ENCODE peak calls at places on chromosomes 2 and 18, in seven cellular contexts. U is fibroblast of lung, D is psoas muscle, Z is neural progenitor cell, E is right atrium auricular region, V is cardiac muscle cell, S is Panc1. G is an unnamed sample.
A peak's percentile ranks its signal among the peaks of the same experiment; 100 is the strongest.

GRCh38 chr2:55012648-55013484 is 37.4 kb downstream of the RTN4 start:
- DNase-seq in U (no peak), D (no peak), Z (no peak), E (no peak), V (no peak), S (no peak), G (peak; percentile 63)

GRCh38 chr18:51659781-51660180 is 462.3 kb upstream of the MEX3C start:
- DNase-seq in U (no peak), D (no peak), Z (peak; percentile 50), E (no peak), V (no peak), S (no peak), G (no peak)

GRCh38 chr18:72530622-72531021 is 13.5 kb downstream of the CBLN2 start:
- DNase-seq in U (no peak), D (no peak), Z (peak; percentile 7), E (no peak), V (no peak), S (no peak), G (no peak)

GRCh38 chr18:52903858-52904257 is 563.9 kb downstream of the DCC start:
- DNase-seq in U (peak; percentile 2), D (no peak), Z (peak; percentile 73), E (no peak), V (peak; percentile 10), S (no peak), G (peak; percentile 10)

GRCh38 chr2:129504646-129505045 is 474.8 kb upstream of the RAB6C start:
- DNase-seq in U (no peak), D (no peak), Z (no peak), E (no peak), V (no peak), S (no peak), G (peak; percentile 52)

GRCh38 chr2:215236131-215236530 is 75.7 kb upstream of the ATIC start:
- DNase-seq in U (no peak), D (no peak), Z (no peak), E (no peak), V (no peak), S (no peak), G (no peak)

GRCh38 chr18:27778441-27778840 is 398.5 kb downstream of the CDH2 start:
- DNase-seq in U (peak; percentile 22), D (no peak), Z (peak; percentile 39), E (no peak), V (peak; percentile 48), S (no peak), G (peak; percentile 40)

GRCh38 chr2:232239956-232240681 is 138.4 kb upstream of the ALPP start:
- DNase-seq in U (no peak), D (no peak), Z (no peak), E (no peak), V (no peak), S (no peak), G (peak; percentile 96)

GRCh38 chr2:165113414-165113813 is 90.4 kb downstream of the SCN3A start:
- DNase-seq in U (peak; percentile 34), D (no peak), Z (no peak), E (no peak), V (peak; percentile 3), S (no peak), G (no peak)

GRCh38 chr2:240922982-240923537 is 16.9 kb downstream of the CROCC2 start:
- DNase-seq in U (no peak), D (peak; percentile 48), Z (no peak), E (peak; percentile 47), V (no peak), S (no peak), G (no peak)

GRCh38 chr2:237696471-237696870 is 69.1 kb downstream of the LRRFIP1 start:
- DNase-seq in U (no peak), D (no peak), Z (no peak), E (no peak), V (no peak), S (no peak), G (no peak)

GRCh38 chr18:10377956-10378355 is 76.5 kb upstream of the APCDD1 start:
- DNase-seq in U (peak; percentile 40), D (no peak), Z (no peak), E (no peak), V (no peak), S (no peak), G (no peak)

GRCh38 chr2:121427187-121427689 is 103.4 kb upstream of the RNU4ATAC start:
- DNase-seq in U (no peak), D (no peak), Z (no peak), E (no peak), V (peak; percentile 27), S (no peak), G (no peak)

GRCh38 chr2:168494190-168494711 is 38.2 kb downstream of the CERS6 start:
- DNase-seq in U (peak; percentile 28), D (no peak), Z (peak; percentile 60), E (no peak), V (peak; percentile 38), S (no peak), G (no peak)

GRCh38 chr2:111135237-111135909 is 14.7 kb downstream of the BCL2L11 start:
- DNase-seq in U (no peak), D (no peak), Z (no peak), E (no peak), V (no peak), S (no peak), G (no peak)

GRCh38 chr2:201070966-201071304 is 536 bp downstream of the HYCC2 start:
- DNase-seq in U (no peak), D (no peak), Z (peak; percentile 3), E (no peak), V (peak; percentile 12), S (no peak), G (peak; percentile 21)

GRCh38 chr18:23824704-23825103 is 135.5 kb downstream of the LAMA3 start:
- DNase-seq in U (no peak), D (no peak), Z (no peak), E (no peak), V (peak; percentile 32), S (no peak), G (peak; percentile 88)

GRCh38 chr2:237616373-237617304 is 10.7 kb upstream of the LRRFIP1 start:
- DNase-seq in U (peak; percentile 94), D (no peak), Z (no peak), E (no peak), V (peak; percentile 95), S (no peak), G (peak; percentile 10)

GRCh38 chr2:227406177-227407031 is 18.7 kb upstream of the SCYGR1 start:
- DNase-seq in U (peak; percentile 98), D (no peak), Z (peak; percentile 85), E (peak; percentile 83), V (peak; percentile 99), S (peak; percentile 86), G (peak; percentile 99)
- TF ChIP-seq CTCF in U (peak; percentile 64), D (peak; percentile 53), Z (peak; percentile 74), E (peak; percentile 49), V (peak; percentile 76), S (peak; percentile 86), G (peak; percentile 72)

GRCh38 chr2:138602166-138602460 is 100.5 kb downstream of the SPOPL start:
- DNase-seq in U (no peak), D (no peak), Z (no peak), E (no peak), V (no peak), S (no peak), G (no peak)
- H3K4me3 ChIP-seq in U (no peak overlapping the region), D (no peak overlapping the region), Z (no peak overlapping the region), E (no peak overlapping the region), V (no peak overlapping the region), S (no peak overlapping the region), G (no peak overlapping the region)

GRCh38 chr2:45583989-45584388 is 27.1 kb downstream of the SRBD1 start:
- DNase-seq in U (no peak), D (no peak), Z (no peak), E (no peak), V (no peak), S (no peak), G (no peak)

GRCh38 chr2:45582522-45582921 is 28.5 kb downstream of the SRBD1 start:
- DNase-seq in U (no peak), D (no peak), Z (no peak), E (no peak), V (no peak), S (no peak), G (no peak)

GRCh38 chr2:45585267-45585861 is 25.7 kb downstream of the SRBD1 start:
- DNase-seq in U (peak; percentile 75), D (no peak), Z (peak; percentile 12), E (no peak), V (peak; percentile 73), S (peak; percentile 27), G (peak; percentile 67)

GRCh38 chr2:45588158-45588829 is 22.8 kb downstream of the SRBD1 start:
- DNase-seq in U (no peak), D (no peak), Z (no peak), E (no peak), V (no peak), S (no peak), G (no peak)

GRCh38 chr2:45586600-45586999 is 24.5 kb downstream of the SRBD1 start:
- DNase-seq in U (no peak), D (no peak), Z (no peak), E (peak; percentile 63), V (no peak), S (no peak), G (no peak)
- H3K36me3 ChIP-seq in U (no peaks in the 10 kb centered on the region), D (no peaks in the 10 kb centered on the region), Z (no peaks in the 10 kb centered on the region), E (no peaks in the 10 kb centered on the region), V (no peaks in the 10 kb centered on the region), S (peaks cover 2% of the 10 kb centered on the region), G (no peaks in the 10 kb centered on the region)

GRCh38 chr2:96875498-96876035 is 5.7 kb upstream of the SEMA4C start:
- DNase-seq in U (no peak), D (no peak), Z (peak; percentile 83), E (no peak), V (no peak), S (no peak), G (no peak)
- TF ChIP-seq CTCF in U (no peak), D (no peak), Z (peak; percentile 19), E (no peak), V (no peak), S (no peak), G (no peak)

DNA sequence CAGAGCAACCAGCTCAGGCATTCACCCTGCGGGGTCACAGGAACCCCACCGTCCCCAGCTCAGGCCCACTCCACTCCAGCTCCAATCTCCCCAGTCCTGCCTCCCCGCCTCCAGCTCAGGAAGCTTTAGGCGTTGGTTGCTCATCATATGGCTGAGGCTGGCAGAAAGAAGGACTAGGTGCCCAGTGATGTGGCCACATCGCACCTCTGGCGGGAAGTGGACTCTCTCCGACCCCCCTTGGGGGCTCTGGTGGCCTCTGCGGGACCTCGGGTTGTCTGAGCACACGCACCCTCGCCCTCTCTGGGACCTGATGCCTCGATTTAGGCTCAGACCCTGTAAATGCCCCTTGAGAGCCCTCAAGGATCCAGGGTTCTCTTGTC is 187.7 kb downstream of the ZFP36L2 start:
- DNase-seq in U (no peak), D (no peak), Z (no peak), E (no peak), V (no peak), S (no peak), G (no peak)
- H3K4me3 ChIP-seq in U (no peak overlapping the region), D (no peak overlapping the region), Z (no peak overlapping the region), E (no peak overlapping the region), V (no peak overlapping the region), S (no peak overlapping the region), G (no peak overlapping the region)

DNA sequence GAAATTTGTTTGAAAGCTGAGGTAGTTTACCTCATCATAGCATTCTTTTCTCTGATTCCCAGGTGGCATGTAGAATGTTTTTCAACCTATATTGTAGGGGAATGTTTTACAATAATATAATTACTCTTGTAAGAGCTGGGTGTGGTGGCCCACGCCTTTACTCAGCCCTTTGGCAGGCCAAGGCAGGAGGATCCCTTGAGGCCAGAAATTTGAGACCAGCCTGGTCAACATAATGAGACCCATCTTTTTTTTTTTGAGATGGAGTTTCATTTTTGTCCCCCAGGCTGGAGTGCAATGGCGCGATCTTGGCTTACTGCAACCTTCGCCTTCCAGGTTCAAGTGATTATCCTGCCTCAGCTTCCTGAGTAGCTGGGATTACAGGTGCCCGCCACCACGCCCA is 3.6 kb downstream of the USP39 start:
- DNase-seq in U (no peak), D (no peak), Z (no peak), E (no peak), V (no peak), S (no peak), G (peak; percentile 35)
- H3K36me3 ChIP-seq in U (peaks cover 20% of the 10 kb centered on the region), D (peaks cover 64% of the 10 kb centered on the region), Z (peaks cover 15% of the 10 kb centered on the region), E (peaks cover 45% of the 10 kb centered on the region), V (peaks cover 35% of the 10 kb centered on the region), S (peaks cover 31% of the 10 kb centered on the region), G (peaks cover 11% of the 10 kb centered on the region)